ENCODE peak calls at places on chromosomes 3 and 15, in five cellular contexts. One of them, this sample, is unnamed.

GRCh38 chr15:92648190-92648875 is 7.2 kb downstream of the FAM174B start:
- DNase-seq in AG09309: no peak
- DNase-seq in dorsolateral prefrontal cortex: no peak
- DNase-seq in heart right ventricle: no peak
- DNase-seq in effector memory CD4-positive, alpha-beta T cell: no peak
- DNase-seq in this sample: no peak

GRCh38 chr3:140736863-140737460 is 59.1 kb downstream of the TRIM42 start:
- DNase-seq in AG09309: peak; percentile 8
- DNase-seq in dorsolateral prefrontal cortex: no peak
- DNase-seq in heart right ventricle: peak; percentile 40
- DNase-seq in effector memory CD4-positive, alpha-beta T cell: no peak
- DNase-seq in this sample: no peak

GRCh38 chr3:9746330-9746729 is 3.4 kb upstream of the OGG1 start:
- DNase-seq in AG09309: peak; percentile 50
- DNase-seq in dorsolateral prefrontal cortex: peak; percentile 64
- DNase-seq in heart right ventricle: no peak
- DNase-seq in effector memory CD4-positive, alpha-beta T cell: no peak
- DNase-seq in this sample: no peak

GRCh38 chr3:55511895-55512585 is 24.9 kb upstream of the WNT5A start:
- DNase-seq in AG09309: no peak
- DNase-seq in dorsolateral prefrontal cortex: no peak
- DNase-seq in heart right ventricle: no peak
- DNase-seq in effector memory CD4-positive, alpha-beta T cell: no peak
- DNase-seq in this sample: no peak

GRCh38 chr3:69999191-70000027 is at the start of gene SAMMSON:
- DNase-seq in AG09309: peak; percentile 17
- DNase-seq in dorsolateral prefrontal cortex: no peak
- DNase-seq in heart right ventricle: no peak
- DNase-seq in effector memory CD4-positive, alpha-beta T cell: no peak
- DNase-seq in this sample: no peak

GRCh38 chr15:61702224-61703120 is 357.8 kb downstream of the VPS13C start:
- DNase-seq in AG09309: no peak
- DNase-seq in dorsolateral prefrontal cortex: no peak
- DNase-seq in heart right ventricle: no peak
- DNase-seq in effector memory CD4-positive, alpha-beta T cell: no peak
- DNase-seq in this sample: no peak

GRCh38 chr15:99303881-99304280 is 52.6 kb downstream of the LRRC28 start:
- DNase-seq in AG09309: no peak
- DNase-seq in dorsolateral prefrontal cortex: no peak
- DNase-seq in heart right ventricle: no peak
- DNase-seq in effector memory CD4-positive, alpha-beta T cell: no peak
- DNase-seq in this sample: no peak

GRCh38 chr3:48656061-48656840 is 6.4 kb downstream of the CELSR3 start:
- DNase-seq in AG09309: peak; percentile 10
- DNase-seq in dorsolateral prefrontal cortex: no peak
- DNase-seq in heart right ventricle: peak; percentile 78
- DNase-seq in effector memory CD4-positive, alpha-beta T cell: peak; percentile 76
- DNase-seq in this sample: no peak

GRCh38 chr15:87099916-87100315 is 1020.2 kb downstream of the AGBL1 start:
- DNase-seq in AG09309: no peak
- DNase-seq in dorsolateral prefrontal cortex: no peak
- DNase-seq in heart right ventricle: no peak
- DNase-seq in effector memory CD4-positive, alpha-beta T cell: no peak
- DNase-seq in this sample: no peak

GRCh38 chr3:106728315-106728821 is 648.9 kb upstream of the CCDC54 start:
- DNase-seq in AG09309: peak; percentile 96
- DNase-seq in dorsolateral prefrontal cortex: no peak
- DNase-seq in heart right ventricle: no peak
- DNase-seq in effector memory CD4-positive, alpha-beta T cell: no peak
- DNase-seq in this sample: no peak
- H3K4me3 ChIP-seq in AG09309: no peak overlapping the region
- H3K4me3 ChIP-seq in dorsolateral prefrontal cortex: no peak overlapping the region
- H3K4me3 ChIP-seq in heart right ventricle: no peak overlapping the region
- H3K4me3 ChIP-seq in effector memory CD4-positive, alpha-beta T cell: no peak overlapping the region
- H3K4me3 ChIP-seq in this sample: no peak overlapping the region

GRCh38 chr3:115359507-115359906 is 212.4 kb upstream of the ZBTB20 start:
- DNase-seq in AG09309: no peak
- DNase-seq in dorsolateral prefrontal cortex: no peak
- DNase-seq in heart right ventricle: no peak
- DNase-seq in effector memory CD4-positive, alpha-beta T cell: no peak
- DNase-seq in this sample: peak; percentile 18
- H3K4me3 ChIP-seq in AG09309: no peak overlapping the region
- H3K4me3 ChIP-seq in dorsolateral prefrontal cortex: no peak overlapping the region
- H3K4me3 ChIP-seq in heart right ventricle: no peak overlapping the region
- H3K4me3 ChIP-seq in effector memory CD4-positive, alpha-beta T cell: no peak overlapping the region
- H3K4me3 ChIP-seq in this sample: no peak overlapping the region

GRCh38 chr3:112038863-112039262 is 4.3 kb downstream of the TMPRSS7 start:
- DNase-seq in AG09309: no peak
- DNase-seq in dorsolateral prefrontal cortex: no peak
- DNase-seq in heart right ventricle: no peak
- DNase-seq in effector memory CD4-positive, alpha-beta T cell: no peak
- DNase-seq in this sample: peak; percentile 7

GRCh38 chr3:112032377-112032776 is 2.2 kb upstream of the TMPRSS7 start:
- DNase-seq in AG09309: no peak
- DNase-seq in dorsolateral prefrontal cortex: no peak
- DNase-seq in heart right ventricle: peak; percentile 24
- DNase-seq in effector memory CD4-positive, alpha-beta T cell: no peak
- DNase-seq in this sample: no peak

GRCh38 chr3:112030911-112031310 is 3.6 kb upstream of the TMPRSS7 start:
- DNase-seq in AG09309: no peak
- DNase-seq in dorsolateral prefrontal cortex: no peak
- DNase-seq in heart right ventricle: no peak
- DNase-seq in effector memory CD4-positive, alpha-beta T cell: no peak
- DNase-seq in this sample: no peak

GRCh38 chr3:112034436-112034835 is at the start of gene TMPRSS7:
- DNase-seq in AG09309: no peak
- DNase-seq in dorsolateral prefrontal cortex: no peak
- DNase-seq in heart right ventricle: no peak
- DNase-seq in effector memory CD4-positive, alpha-beta T cell: no peak
- DNase-seq in this sample: no peak

DNA sequence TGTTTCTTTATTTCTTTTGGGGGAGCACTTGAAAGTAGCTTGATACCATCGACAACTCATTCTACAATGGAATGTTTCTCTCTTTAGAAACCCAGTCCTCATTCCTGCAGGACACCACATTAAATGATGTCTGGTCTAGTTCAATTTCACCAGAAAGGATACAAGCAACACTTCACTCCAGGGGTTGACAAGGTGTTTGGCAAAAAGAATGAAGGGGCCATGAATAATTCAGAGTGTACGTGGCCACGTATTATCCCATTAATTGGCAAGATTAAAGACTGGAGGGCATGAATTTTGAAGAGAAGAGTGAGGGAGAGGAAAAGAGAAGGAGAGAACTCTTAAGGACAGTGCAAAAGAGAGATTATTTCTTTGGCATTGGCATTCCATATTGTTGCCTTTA is 705 bp downstream of the TMPRSS7 start:
- DNase-seq in AG09309: no peak
- DNase-seq in dorsolateral prefrontal cortex: no peak
- DNase-seq in heart right ventricle: no peak
- DNase-seq in effector memory CD4-positive, alpha-beta T cell: no peak
- DNase-seq in this sample: no peak
- H3K4me3 ChIP-seq in AG09309: no peak overlapping the region
- H3K4me3 ChIP-seq in dorsolateral prefrontal cortex: no peak overlapping the region
- H3K4me3 ChIP-seq in heart right ventricle: no peak overlapping the region
- H3K4me3 ChIP-seq in effector memory CD4-positive, alpha-beta T cell: no peak overlapping the region
- H3K4me3 ChIP-seq in this sample: no peak overlapping the region

DNA sequence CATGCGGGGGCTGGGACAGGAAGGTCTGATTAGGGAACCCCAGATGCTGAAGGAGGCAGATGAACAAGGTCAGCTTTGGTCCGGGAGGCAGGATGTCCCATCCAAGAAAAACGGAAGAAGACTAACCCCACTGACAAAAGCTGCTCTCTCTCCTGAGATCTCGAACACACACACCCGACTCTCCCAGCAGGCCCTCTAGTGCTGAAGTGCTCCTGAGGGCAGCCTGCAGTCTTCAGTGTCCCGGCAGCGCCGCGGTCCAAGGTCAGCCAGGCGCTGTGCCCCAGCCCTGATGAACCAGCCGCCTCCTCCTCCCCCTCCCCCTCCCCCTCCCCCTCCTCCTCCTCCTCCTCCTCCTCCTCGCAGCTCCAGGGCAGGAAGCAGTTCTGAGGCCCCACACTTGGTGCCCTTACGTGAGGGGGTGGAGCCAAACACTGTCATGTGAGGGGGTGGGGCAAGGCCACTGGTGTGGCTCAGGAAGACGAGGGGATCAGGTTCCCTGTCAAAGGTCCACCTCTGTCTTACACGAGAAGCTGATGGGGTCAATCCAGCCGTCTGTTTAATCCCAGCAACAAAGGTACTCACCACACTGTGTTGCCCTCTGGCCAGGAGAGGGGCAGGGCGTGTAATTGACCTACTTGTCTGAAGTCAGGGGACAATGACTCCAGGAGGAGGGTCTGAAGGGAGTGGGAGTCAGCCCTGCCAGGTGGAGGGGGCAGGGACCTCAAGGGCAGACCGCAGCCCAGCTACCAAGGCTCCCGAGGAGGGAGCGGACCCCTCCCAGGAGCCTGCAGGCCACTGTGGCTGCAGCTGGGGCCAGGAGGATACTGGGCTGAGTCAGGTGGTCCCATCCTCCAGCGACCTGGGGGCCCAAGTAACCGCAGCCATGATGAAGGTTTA is 34.3 kb downstream of the PRR23E start:
- DNase-seq in AG09309: no peak
- DNase-seq in dorsolateral prefrontal cortex: no peak
- DNase-seq in heart right ventricle: no peak
- DNase-seq in effector memory CD4-positive, alpha-beta T cell: no peak
- DNase-seq in this sample: no peak
- H3K4me3 ChIP-seq in AG09309: peak overlapping the region; percentile 7
- H3K4me3 ChIP-seq in dorsolateral prefrontal cortex: no peak overlapping the region
- H3K4me3 ChIP-seq in heart right ventricle: peak overlapping the region; percentile 22
- H3K4me3 ChIP-seq in effector memory CD4-positive, alpha-beta T cell: no peak overlapping the region
- H3K4me3 ChIP-seq in this sample: no peak overlapping the region

DNA sequence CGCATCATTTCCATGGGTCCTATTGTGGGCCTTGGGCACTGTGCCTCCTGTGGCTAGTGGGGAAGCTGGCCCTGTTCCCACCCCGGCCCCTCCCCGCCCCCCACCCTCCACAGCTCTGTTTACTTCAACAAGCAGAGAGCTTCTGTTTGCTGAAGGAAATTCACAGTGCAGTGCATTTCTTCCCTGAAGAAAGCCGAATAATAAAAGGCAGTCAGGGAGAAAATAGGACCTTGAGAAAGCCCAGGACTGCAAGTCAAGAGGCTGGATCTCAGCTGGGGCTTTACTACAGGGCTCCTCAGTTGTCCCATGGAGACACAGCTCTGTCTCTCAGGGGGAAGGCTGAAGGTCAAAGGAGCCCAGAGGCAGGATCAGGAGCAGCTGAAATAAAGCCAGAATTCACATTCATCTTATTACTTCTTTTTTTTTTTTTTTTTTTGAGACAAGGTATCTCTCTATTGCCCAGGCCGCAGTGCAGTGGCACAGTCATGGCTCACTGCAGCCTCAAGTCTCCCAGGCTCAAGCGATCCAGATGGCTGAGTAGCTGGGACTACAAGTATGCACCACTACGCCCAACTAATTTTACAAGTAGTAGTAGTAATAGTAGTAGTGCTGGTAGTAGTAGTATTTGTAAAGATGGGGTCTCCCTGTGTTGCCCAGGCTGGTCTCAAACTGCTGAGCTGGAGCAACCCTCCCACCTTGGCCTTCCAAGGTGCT is 33.0 kb upstream of the LACTB start:
- DNase-seq in AG09309: no peak
- DNase-seq in dorsolateral prefrontal cortex: no peak
- DNase-seq in heart right ventricle: no peak
- DNase-seq in effector memory CD4-positive, alpha-beta T cell: no peak
- DNase-seq in this sample: no peak
- H3K4me3 ChIP-seq in AG09309: no peak overlapping the region
- H3K4me3 ChIP-seq in dorsolateral prefrontal cortex: no peak overlapping the region
- H3K4me3 ChIP-seq in heart right ventricle: no peak overlapping the region
- H3K4me3 ChIP-seq in effector memory CD4-positive, alpha-beta T cell: no peak overlapping the region
- H3K4me3 ChIP-seq in this sample: no peak overlapping the region

This sample was measured in GM12864.